ENCODE peak calls at places on chromosomes 2 and 18, in seven cellular contexts. F, V, T, M, W, K and G are unnamed samples.

GRCh38 chr2:205686231-205687017 is 4.1 kb downstream of the NRP2 start:
- DNase-seq in K (no peak), V (no peak), M (peak; percentile 68), F (peak; percentile 34), T (peak; percentile 72), W (no peak), G (no peak)

GRCh38 chr2:21268871-21269224 is 145.1 kb downstream of the TDRD15 start:
- DNase-seq in M (no peak), F (no peak), T (no peak), W (no peak), K (no peak), V (no peak), G (no peak)

GRCh38 chr18:10057808-10058791 is 144.3 kb downstream of the VAPA start:
- DNase-seq in F (peak; percentile 90), K (peak; percentile 73), W (no peak), M (no peak), T (no peak), V (no peak), G (no peak)

GRCh38 chr2:184769038-184769437 is 170.7 kb downstream of the ZNF804A start:
- DNase-seq in M (no peak), K (no peak), W (no peak), F (peak; percentile 11), V (no peak), T (no peak), G (no peak)

GRCh38 chr2:170975127-170975942 is 46.3 kb downstream of the GORASP2 start:
- DNase-seq in K (no peak), F (no peak), T (no peak), V (no peak), W (no peak), M (no peak), G (no peak)

GRCh38 chr2:54657664-54658083 is 65.8 kb upstream of the EML6 start:
- DNase-seq in K (no peak), M (peak; percentile 79), W (peak; percentile 68), T (peak; percentile 76), V (no peak), F (no peak), G (no peak)

GRCh38 chr2:97995026-97995733 is 568 bp downstream of the TMEM131 start:
- DNase-seq in T (peak; percentile 69), F (peak; percentile 40), K (no peak), M (peak; percentile 67), W (peak; percentile 76), V (peak; percentile 52), G (no peak)

GRCh38 chr2:191666733-191667132 is 11.2 kb upstream of the NABP1 start:
- DNase-seq in F (no peak), V (no peak), M (peak; percentile 3), W (no peak), T (no peak), K (no peak), G (no peak)

GRCh38 chr18:59070181-59070912 is 69.3 kb upstream of the SEC11C start:
- DNase-seq in W (peak; percentile 87), T (peak; percentile 91), V (peak; percentile 82), K (no peak), M (peak; percentile 99), F (peak; percentile 76), G (peak; percentile 65)

DNA sequence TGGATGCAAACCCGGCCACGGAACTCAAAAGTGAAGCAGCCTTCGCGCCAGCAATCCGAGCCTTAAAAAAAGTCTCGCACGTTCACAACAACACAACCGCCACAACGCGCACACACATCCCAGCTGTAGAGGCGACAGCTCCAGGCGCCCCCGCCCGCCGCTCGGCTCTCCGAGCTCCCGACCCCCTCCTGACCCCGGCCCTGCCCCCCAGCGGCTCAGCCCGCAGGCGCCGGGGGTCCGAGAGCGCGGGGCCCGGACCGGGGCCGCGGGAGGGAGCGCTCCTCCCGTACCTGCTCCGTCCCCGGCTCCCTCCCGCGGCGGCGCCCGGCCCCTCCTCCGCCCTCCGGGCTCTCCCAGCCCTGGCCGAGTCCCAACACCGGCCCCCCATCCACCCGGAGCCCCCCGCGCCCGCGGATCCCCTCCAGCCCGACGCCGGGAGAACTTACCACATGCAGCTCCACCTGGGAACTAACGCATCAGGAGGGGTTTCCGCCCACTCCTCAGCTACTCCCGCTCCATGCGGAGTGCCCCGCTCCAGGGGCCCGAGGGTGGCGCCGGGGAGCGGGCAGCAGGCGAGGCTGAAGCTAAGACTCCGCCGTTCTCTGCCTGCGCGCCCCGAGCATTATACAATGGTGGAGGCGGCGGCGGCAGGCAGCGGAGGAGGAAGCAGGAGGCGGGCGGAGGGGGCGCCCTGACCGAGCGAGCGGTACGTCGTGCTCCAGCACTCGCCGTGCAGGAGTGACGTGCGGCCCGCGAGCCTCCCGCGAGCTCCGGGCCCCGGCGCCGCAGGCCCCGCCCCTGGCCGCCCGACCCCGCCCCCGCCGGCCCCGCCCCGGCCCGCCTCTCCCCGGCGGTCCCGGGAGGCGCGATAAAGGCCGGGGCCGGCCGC is at the start of gene SERTAD2:
- DNase-seq in V (peak; percentile 88), K (no peak), T (peak; percentile 96), F (peak; percentile 88), W (peak; percentile 95), M (peak; percentile 81), G (no peak)
- TF ChIP-seq CTCF in V (peak; percentile 27), K (no peak), T (no peak), F (no peak), W (no peak), M (no peak), G (no peak)

GRCh38 chr2:207529330-207530159 is at the start of gene CREB1:
- DNase-seq in F (peak; percentile 99), V (peak; percentile 100), T (peak; percentile 99), M (peak; percentile 97), K (peak; percentile 91), W (peak; percentile 100), G (peak; percentile 98)
- TF ChIP-seq CTCF in F (no peak), V (no peak), T (no peak), M (no peak), K (no peak), W (no peak), G (no peak)

GRCh38 chr18:48419268-48420022 is 10.3 kb upstream of the ZBTB7C start:
- DNase-seq in V (no peak), T (no peak), W (no peak), M (peak; percentile 71), K (no peak), F (no peak), G (no peak)
- TF ChIP-seq CTCF in V (no peak), T (no peak), W (no peak), M (peak; percentile 42), K (no peak), F (no peak), G (no peak)

DNA sequence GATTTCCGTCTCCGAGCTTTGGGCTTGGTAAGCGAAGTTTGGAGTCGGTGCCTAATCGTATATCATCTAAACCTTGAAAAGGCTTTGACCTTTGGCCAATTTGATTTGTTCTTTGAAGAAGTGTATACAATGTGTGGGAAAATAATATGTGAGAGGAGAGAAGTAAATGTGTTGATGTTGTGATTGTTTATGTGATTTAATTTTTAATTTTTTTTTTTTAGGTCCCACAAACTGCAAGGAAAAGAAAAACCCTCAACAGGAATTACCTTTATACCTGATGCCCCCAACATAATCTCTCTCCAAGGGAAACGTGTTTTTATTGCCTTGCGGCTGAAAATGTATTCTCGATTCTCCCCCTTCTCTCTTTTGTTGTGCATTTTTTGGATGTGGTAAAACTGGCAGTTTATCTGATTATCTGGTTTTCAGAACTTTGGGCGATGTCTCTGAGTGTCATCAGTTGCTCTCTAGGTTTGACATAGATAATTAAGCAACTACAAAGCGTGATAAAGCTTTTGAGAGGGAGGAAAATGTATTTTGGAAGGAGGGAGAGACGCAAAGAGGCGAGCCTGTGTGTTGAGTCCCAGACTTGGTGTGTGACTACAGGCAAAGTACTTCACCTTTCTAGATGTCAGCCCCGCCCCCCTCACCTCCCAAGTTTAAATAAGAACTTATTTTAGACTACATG is 941 bp upstream of the FBXO11 start:
- DNase-seq in T (no peak), M (peak; percentile 63), W (no peak), V (peak; percentile 38), K (no peak), F (peak; percentile 35), G (no peak)
- TF ChIP-seq CTCF in T (no peak), M (no peak), W (no peak), V (peak; percentile 29), K (no peak), F (no peak), G (no peak)

GRCh38 chr2:33634261-33634910 is 35.3 kb upstream of the FAM98A start:
- DNase-seq in T (no peak), V (no peak), F (no peak), K (no peak), M (peak; percentile 49), W (no peak), G (no peak)
- TF ChIP-seq CTCF in T (no peak), V (no peak), F (no peak), K (no peak), M (peak; percentile 10), W (no peak), G (no peak)

GRCh38 chr2:148932536-148932935 is 57.5 kb downstream of the KIF5C start:
- DNase-seq in T (no peak), K (no peak), F (no peak), V (no peak), W (no peak), M (no peak), G (no peak)

GRCh38 chr2:148939271-148939670 is 64.2 kb downstream of the KIF5C start:
- DNase-seq in F (no peak), W (no peak), M (no peak), V (no peak), K (no peak), T (no peak), G (no peak)

GRCh38 chr2:148933456-148933855 is 58.4 kb downstream of the KIF5C start:
- DNase-seq in F (no peak), T (no peak), K (no peak), V (no peak), M (no peak), W (no peak), G (no peak)

GRCh38 chr2:148935791-148936190 is 60.8 kb downstream of the KIF5C start:
- DNase-seq in W (no peak), T (no peak), M (no peak), V (no peak), F (no peak), K (no peak), G (no peak)

DNA sequence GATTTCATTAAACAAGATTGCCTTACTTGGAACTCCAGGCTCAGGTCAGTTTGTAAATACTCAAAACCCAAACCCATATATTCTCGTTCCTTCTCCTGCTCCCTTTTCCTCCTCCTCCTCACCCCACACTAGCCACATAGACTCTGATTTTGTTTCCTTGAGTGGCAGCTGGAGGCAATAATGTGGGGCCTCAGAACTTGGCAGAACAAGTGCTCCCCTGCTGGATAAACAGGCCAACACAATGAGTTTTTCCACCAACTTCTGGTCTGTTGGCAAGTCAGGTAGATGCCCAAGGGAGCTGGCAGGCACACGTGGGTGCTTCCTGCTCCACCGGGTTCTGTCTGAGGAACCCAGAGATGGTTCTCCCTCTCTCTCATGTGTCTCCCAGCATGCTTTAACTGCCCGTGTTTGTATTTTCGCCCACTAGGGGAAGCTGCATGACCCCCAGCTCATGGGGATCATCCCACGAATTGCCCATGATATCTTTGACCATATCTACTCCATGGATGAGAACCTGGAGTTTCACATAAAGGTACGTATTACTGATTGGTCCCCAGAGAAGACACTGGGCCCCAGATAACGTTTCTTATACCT is 61.9 kb downstream of the KIF5C start:
- DNase-seq in K (no peak), W (no peak), M (no peak), V (no peak), T (no peak), F (no peak), G (no peak)
- TF ChIP-seq CTCF in K (no peak), W (no peak), M (peak; percentile 26), V (no peak), T (no peak), F (no peak), G (no peak)